ENCODE peak calls at places on chromosomes 1 and 21, in four cellular contexts. D is K562, O is SK-N-SH, W is HepG2. E is an unnamed sample.

GRCh38 chr21:18743523-18743922 is 339.9 kb upstream of the TMPRSS15 start:
- DNase-seq in O (no peak), W (no peak), D (no peak), E (no peak)

GRCh38 chr1:20732071-20732587 is 374 bp downstream of the SH2D5 start:
- DNase-seq in D (no peak), O (peak), W (peak), E (peak)

GRCh38 chr1:234149217-234149616 is 224.0 kb upstream of the COA6 start:
- DNase-seq in W (no peak), O (no peak), D (no peak), E (no peak)

GRCh38 chr1:208919371-208919770 is 664.1 kb upstream of the CAMK1G start:
- DNase-seq in O (no peak), D (no peak), W (no peak), E (no peak)

GRCh38 chr1:51525295-51525694 is 6.2 kb upstream of the EPS15 start:
- DNase-seq in W (no peak), O (no peak), D (no peak), E (no peak)

GRCh38 chr1:209948155-209948554 is 10.1 kb downstream of the SYT14 start:
- DNase-seq in W (no peak), D (no peak), O (no peak), E (no peak)

GRCh38 chr1:37473431-37474050 is 839 bp upstream of the ZC3H12A start:
- DNase-seq in D (no peak), W (no peak), O (peak), E (no peak)

GRCh38 chr1:178536844-178537371 is 24.0 kb downstream of the TEX35 start:
- DNase-seq in O (no peak), W (peak), D (no peak), E (no peak)

GRCh38 chr1:38026592-38027200 is 14.2 kb downstream of the UTP11 start:
- DNase-seq in O (no peak), D (no peak), W (no peak), E (peak)

GRCh38 chr21:44761011-44761729 is 40.5 kb downstream of the UBE2G2 start:
- DNase-seq in W (peak), O (no peak), D (peak), E (peak)

GRCh38 chr1:117534995-117535467 is 70.8 kb upstream of the TENT5C start:
- DNase-seq in O (peak), W (peak), D (peak), E (peak)

GRCh38 chr1:98325646-98326441 is 335.7 kb upstream of the SNX7 start:
- DNase-seq in W (peak), O (no peak), D (no peak), E (no peak)

GRCh38 chr1:185352067-185352466 is 35.0 kb upstream of the IVNS1ABP start:
- DNase-seq in D (peak), W (no peak), O (no peak), E (no peak)

GRCh38 chr1:248618878-248619277 is 16.0 kb downstream of the OR2T11 start:
- DNase-seq in O (peak), W (peak), D (no peak), E (no peak)

GRCh38 chr1:2231667-2232254 is 3.6 kb downstream of the SKI start:
- DNase-seq in W (peak), O (peak), D (peak), E (peak)

GRCh38 chr1:221363074-221363473 is 378.8 kb downstream of the DUSP10 start:
- DNase-seq in D (no peak), W (no peak), O (no peak), E (no peak)

GRCh38 chr1:59939393-59939792 is 12.8 kb upstream of the CYP2J2 start:
- DNase-seq in W (no peak), D (no peak), O (no peak), E (no peak)

GRCh38 chr1:116738673-116739370 is 15.4 kb upstream of the CD2 start:
- DNase-seq in W (no peak), D (no peak), O (no peak), E (no peak)

GRCh38 chr1:74362691-74363090 is 127.5 kb downstream of the TNNI3K start:
- DNase-seq in O (no peak), W (no peak), D (no peak), E (no peak)

GRCh38 chr21:45950740-45951515 is 30.6 kb upstream of the COL6A1 start:
- DNase-seq in D (no peak), W (no peak), O (peak), E (no peak)

GRCh38 chr1:178513278-178513983 is 522 bp downstream of the TEX35 start:
- DNase-seq in O (no peak), W (no peak), D (no peak), E (peak)

GRCh38 chr1:240091614-240092300 is at the start of gene FMN2:
- DNase-seq in D (peak), W (peak), O (peak), E (peak)

GRCh38 chr1:163035791-163036249 is 33.3 kb upstream of the RGS4 start:
- DNase-seq in O (peak), D (no peak), W (no peak), E (no peak)

GRCh38 chr1:150976879-150977694 is 2.5 kb upstream of the CERS2 start:
- DNase-seq in D (peak), O (no peak), W (peak), E (peak)

GRCh38 chr1:9843576-9843945 is 19.8 kb upstream of the CLSTN1 start:
- DNase-seq in O (peak), W (no peak), D (no peak), E (no peak)

GRCh38 chr1:201756411-201756810 is 72.5 kb upstream of the IPO9 start:
- DNase-seq in W (no peak), O (no peak), D (no peak), E (no peak)

GRCh38 chr1:85137660-85138059 is 63.2 kb downstream of the SYDE2 start:
- DNase-seq in O (no peak), W (peak), D (no peak), E (no peak)

GRCh38 chr21:42060166-42060565 is 11.0 kb upstream of the UMODL1 start:
- DNase-seq in D (no peak), O (no peak), W (no peak), E (no peak)

GRCh38 chr1:60425528-60425927 is 352.0 kb upstream of the C1orf87 start:
- DNase-seq in D (peak), W (peak), O (no peak), E (no peak)

GRCh38 chr1:235588916-235589515 is 60.6 kb downstream of the GNG4 start:
- DNase-seq in D (no peak), O (no peak), W (no peak), E (no peak)

GRCh38 chr1:198234511-198235251 is 77.9 kb downstream of the NEK7 start:
- DNase-seq in D (no peak), O (no peak), W (no peak), E (no peak)

GRCh38 chr1:247409869-247410544 is 6.0 kb upstream of the NLRP3 start:
- DNase-seq in O (no peak), D (no peak), W (no peak), E (no peak)

GRCh38 chr1:184953600-184954219 is 20.6 kb downstream of the NIBAN1 start:
- DNase-seq in O (no peak), D (no peak), W (no peak), E (no peak)

DNA sequence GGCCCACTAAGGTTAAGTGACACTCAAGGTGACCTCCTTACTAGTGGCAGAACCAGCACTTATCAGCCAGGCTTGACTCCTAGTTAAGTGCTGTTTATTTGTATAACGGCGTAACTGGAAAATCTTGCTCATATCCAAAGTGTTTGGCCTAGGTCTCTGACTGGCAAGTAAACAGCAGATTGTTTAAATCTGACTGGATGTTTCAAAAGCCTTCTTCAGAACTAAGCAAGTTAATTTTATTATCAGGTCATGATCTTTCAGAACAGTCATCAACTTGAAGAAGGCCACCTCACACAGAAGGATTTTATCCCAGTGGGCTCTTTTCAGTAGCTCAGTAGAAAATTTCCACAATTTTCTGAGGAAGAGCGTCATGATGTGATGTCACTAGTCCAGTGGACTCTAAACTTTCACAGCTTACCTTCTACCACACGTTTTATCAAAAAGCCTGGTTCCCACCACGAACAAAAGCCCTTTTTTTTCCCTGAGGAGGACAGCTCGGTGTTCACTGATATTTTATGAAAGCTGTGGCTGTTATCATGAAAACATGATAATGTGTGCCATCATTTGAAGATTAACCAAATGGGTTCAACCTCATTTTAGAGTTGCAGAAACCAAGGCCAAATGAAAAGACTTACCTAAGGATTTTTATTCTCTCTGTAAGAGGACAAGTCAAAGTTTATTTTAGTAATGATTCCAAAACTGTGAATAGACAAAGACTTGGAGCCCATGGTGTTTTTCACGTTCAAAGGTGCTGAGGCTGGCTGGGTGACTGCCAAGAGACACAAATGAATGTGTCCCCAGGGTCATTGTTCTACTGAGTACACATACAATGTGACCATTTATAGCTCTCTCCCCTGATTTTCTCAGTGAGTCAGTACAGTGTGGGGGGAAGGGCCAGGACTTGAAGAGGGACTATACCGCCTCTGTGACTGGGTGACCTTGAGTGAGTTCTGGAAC is 9.1 kb downstream of the SGIP1 start:
- DNase-seq in W (peak), D (no peak), O (no peak), E (no peak)
- TF ChIP-seq FOXJ3 in W (peak), D (no peak), O (no peak), E (no peak)

GRCh38 chr1:27108588-27108987 is 46.3 kb downstream of the SLC9A1 start:
- DNase-seq in D (no peak), O (no peak), W (no peak), E (no peak)

GRCh38 chr1:27111771-27112573 is 43.0 kb downstream of the SLC9A1 start:
- DNase-seq in D (peak), W (peak), O (peak), E (no peak)

GRCh38 chr1:27106561-27107323 is 48.2 kb downstream of the SLC9A1 start:
- DNase-seq in D (no peak), W (no peak), O (no peak), E (no peak)

GRCh38 chr1:27105018-27105417 is 49.9 kb downstream of the SLC9A1 start:
- DNase-seq in D (no peak), O (no peak), W (no peak), E (no peak)

DNA sequence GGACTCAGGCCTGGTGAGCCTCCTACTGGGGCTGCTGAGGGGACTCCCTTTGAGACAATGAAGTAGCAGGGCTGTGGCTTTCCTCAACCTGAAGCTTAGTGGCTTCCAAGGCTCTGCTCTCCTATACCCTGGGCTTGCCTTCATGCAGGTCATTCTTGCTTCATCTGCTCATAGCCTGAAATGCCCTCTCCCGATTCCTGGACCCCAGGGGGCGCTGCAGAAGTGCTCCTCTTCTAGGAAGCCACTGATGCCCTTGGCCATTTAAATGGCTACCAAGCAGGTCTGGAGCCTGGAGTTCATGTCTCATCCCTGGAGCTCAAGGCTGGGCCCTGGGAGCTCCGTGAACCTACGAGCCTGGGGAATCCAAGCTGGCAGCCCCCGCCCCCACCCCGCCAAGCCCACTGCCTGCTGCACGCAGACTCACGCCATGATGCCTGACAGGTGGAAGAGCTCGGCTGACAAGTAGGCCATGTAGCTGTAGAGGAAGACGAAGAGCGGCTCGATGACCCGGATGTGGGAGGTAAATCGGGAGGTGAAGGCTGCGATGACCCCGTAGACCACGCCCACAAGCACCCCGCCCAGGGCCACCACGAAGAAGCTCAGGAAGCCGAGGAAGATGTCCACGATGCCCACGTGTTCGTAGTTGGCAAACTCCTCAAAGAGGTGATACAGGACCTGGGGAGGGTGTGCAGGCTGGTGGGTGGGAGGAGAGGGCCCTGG is 45.7 kb downstream of the SLC9A1 start:
- DNase-seq in W (peak), O (no peak), D (peak), E (peak)
- TF ChIP-seq FOXJ3 in W (no peak), O (no peak), D (no peak), E (no peak)

GRCh38 chr1:203100163-203100867 is 14.5 kb upstream of the MYOG start:
- DNase-seq in D (no peak), W (no peak), O (no peak), E (no peak)
- TF ChIP-seq FOXJ3 in D (no peak), W (no peak), O (no peak), E (no peak)

GRCh38 chr1:58939146-58939545 is 155.3 kb upstream of the JUN start:
- DNase-seq in O (no peak), D (no peak), W (no peak), E (no peak)
- TF ChIP-seq FOXJ3 in O (no peak), D (no peak), W (no peak), E (no peak)